ENCODE peak calls at places on chromosome 9, in four cellular contexts. G, I, Z and H are unnamed samples.

GRCh38 chr9:111030492-111030891 is 7.8 kb downstream of the LPAR1 start:
- DNase-seq in G (no peak), Z (no peak), I (no peak), H (no peak)

GRCh38 chr9:107154291-107154690 is 128.8 kb upstream of the RAD23B start:
- DNase-seq in Z (no peak), G (no peak), I (no peak), H (no peak)

GRCh38 chr9:137744632-137745183 is 125.9 kb downstream of the EHMT1 start:
- DNase-seq in G (no peak), I (no peak), Z (no peak), H (no peak)

GRCh38 chr9:114779352-114779845 is 26.4 kb downstream of the TNFSF15 start:
- DNase-seq in I (peak; percentile 23), Z (peak; percentile 94), G (peak; percentile 56), H (no peak)

GRCh38 chr9:2159521-2160417 is 144.6 kb downstream of the SMARCA2 start:
- DNase-seq in G (no peak), Z (no peak), I (no peak), H (no peak)

GRCh38 chr9:133121200-133122166 is at the start of gene RALGDS:
- DNase-seq in I (peak; percentile 88), Z (peak; percentile 95), G (peak; percentile 86), H (peak; percentile 94)

GRCh38 chr9:111094433-111095421 is 56.5 kb upstream of the LPAR1 start:
- DNase-seq in Z (peak; percentile 15), G (peak; percentile 8), I (no peak), H (no peak)

GRCh38 chr9:6944896-6945295 is 187.1 kb downstream of the KDM4C start:
- DNase-seq in Z (no peak), I (no peak), G (no peak), H (no peak)

GRCh38 chr9:107335331-107335730 is 52.3 kb downstream of the RAD23B start:
- DNase-seq in I (no peak), Z (no peak), G (no peak), H (no peak)

GRCh38 chr9:93669958-93670207 is 93.5 kb downstream of the PHF2 start:
- DNase-seq in I (no peak), Z (no peak), G (no peak), H (no peak)

GRCh38 chr9:21779397-21779796 is 23.0 kb upstream of the MTAP start:
- DNase-seq in I (no peak), Z (no peak), G (no peak), H (no peak)

GRCh38 chr9:132942541-132943182 is 1.8 kb downstream of the TSC1 start:
- DNase-seq in I (no peak), Z (no peak), G (no peak), H (no peak)

GRCh38 chr9:91162311-91162710 is 199.4 kb downstream of the AUH start:
- DNase-seq in I (no peak), Z (peak; percentile 6), G (no peak), H (no peak)

GRCh38 chr9:2085719-2086515 is 70.8 kb downstream of the SMARCA2 start:
- DNase-seq in I (no peak), G (no peak), Z (no peak), H (no peak)

GRCh38 chr9:124764774-124765438 is 6.2 kb downstream of the NR6A1 start:
- DNase-seq in G (peak; percentile 50), Z (no peak), I (no peak), H (no peak)

GRCh38 chr9:105883847-105884246 is 189.5 kb downstream of the TMEM38B start:
- DNase-seq in I (no peak), Z (no peak), G (no peak), H (no peak)

GRCh38 chr9:18115131-18115530 is 358.8 kb upstream of the ADAMTSL1 start:
- DNase-seq in G (no peak), Z (no peak), I (no peak), H (no peak)

GRCh38 chr9:133285252-133285775 is 10.3 kb upstream of the ABO start:
- DNase-seq in I (no peak), G (no peak), Z (peak; percentile 47), H (peak; percentile 12)

GRCh38 chr9:30673132-30673531 is 1711.3 kb upstream of the ACO1 start:
- DNase-seq in I (no peak), G (no peak), Z (no peak), H (no peak)

GRCh38 chr9:86034863-86035734 is 64.3 kb downstream of the GOLM1 start:
- DNase-seq in Z (peak; percentile 64), G (peak; percentile 71), I (no peak), H (no peak)

GRCh38 chr9:99231708-99232107 is 9.6 kb downstream of the SEC61B start:
- DNase-seq in Z (no peak), I (no peak), G (peak; percentile 18), H (no peak)

GRCh38 chr9:88974641-88975040 is 16.6 kb upstream of the S1PR3 start:
- DNase-seq in I (no peak), Z (no peak), G (no peak), H (peak; percentile 15)

GRCh38 chr9:6925841-6926240 is 168.1 kb downstream of the KDM4C start:
- DNase-seq in G (no peak), Z (no peak), I (no peak), H (no peak)

GRCh38 chr9:126125577-126125976 is 201.1 kb upstream of the MVB12B start:
- DNase-seq in I (no peak), G (no peak), Z (no peak), H (peak; percentile 55)

GRCh38 chr9:118961857-118962256 is 407.4 kb downstream of the BRINP1 start:
- DNase-seq in G (peak; percentile 1), Z (no peak), I (no peak), H (no peak)

DNA sequence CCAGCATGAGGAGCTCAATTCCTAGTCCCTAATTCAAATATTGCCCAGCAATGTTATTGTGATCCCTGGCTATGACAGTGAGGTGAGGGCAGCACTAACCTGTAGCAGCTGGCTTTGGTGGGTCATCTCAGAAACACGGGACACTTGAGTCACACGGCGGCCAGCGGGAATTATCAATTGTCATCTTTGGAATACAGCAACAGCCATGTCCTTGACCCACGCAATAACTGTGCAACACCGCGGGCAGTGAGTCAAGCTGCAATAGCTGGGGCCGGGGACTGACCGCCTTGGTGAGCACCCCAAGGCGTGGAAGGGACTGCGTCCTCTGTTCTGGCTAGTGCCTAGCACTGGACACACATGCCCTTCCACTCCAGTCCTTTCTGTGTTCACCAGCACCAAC is 62.5 kb upstream of the ALDH1B1 start:
- DNase-seq in I (no peak), G (no peak), Z (no peak), H (no peak)
- TF ChIP-seq EP300 in I (no peak), G (no peak), Z (no peak), H (no peak)

GRCh38 chr9:120714088-120714845 is at the start of gene MEGF9:
- DNase-seq in Z (peak; percentile 98), G (peak; percentile 94), I (peak; percentile 98), H (peak; percentile 99)
- TF ChIP-seq CTCF in Z (no peak), G (no peak), I (peak; percentile 10), H (no peak)

GRCh38 chr9:81559741-81560140 is 129.6 kb downstream of the TLE1 start:
- DNase-seq in G (peak; percentile 51), I (no peak), Z (no peak), H (no peak)
- TF ChIP-seq EP300 in G (no peak), I (no peak), Z (no peak), H (no peak)

GRCh38 chr9:34289159-34289558 is 39.9 kb downstream of the KIF24 start:
- DNase-seq in I (no peak), G (no peak), Z (no peak), H (no peak)

GRCh38 chr9:34292552-34292951 is 36.5 kb downstream of the KIF24 start:
- DNase-seq in Z (no peak), G (no peak), I (no peak), H (no peak)

GRCh38 chr9:34291423-34291822 is 37.6 kb downstream of the KIF24 start:
- DNase-seq in Z (no peak), G (no peak), I (no peak), H (no peak)

DNA sequence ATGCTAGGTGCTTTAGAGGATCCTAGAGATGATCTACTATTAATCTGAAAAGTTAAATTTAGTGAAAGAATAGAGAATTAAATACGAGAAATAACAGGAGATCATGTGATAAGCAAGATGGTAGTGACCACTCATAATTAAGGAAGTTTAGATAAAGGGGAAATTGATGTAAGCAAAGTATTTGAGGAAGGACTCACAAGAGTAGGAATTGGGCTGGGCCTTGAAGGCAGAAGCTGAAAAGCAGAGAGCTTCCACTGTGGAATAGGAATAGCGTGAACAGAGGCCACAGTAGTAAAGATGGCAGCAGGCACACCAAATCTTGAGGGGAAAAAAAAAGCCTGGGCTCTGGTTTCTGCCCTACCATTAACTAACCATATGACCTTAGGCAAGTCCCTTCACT is 38.0 kb downstream of the KIF24 start:
- DNase-seq in G (no peak), Z (no peak), I (no peak), H (no peak)
- TF ChIP-seq CTCF in G (no peak), Z (no peak), I (no peak), H (no peak)

GRCh38 chr9:122939611-122940010 is 1.2 kb upstream of the RABGAP1 start:
- DNase-seq in Z (no peak), I (no peak), G (no peak), H (no peak)

GRCh38 chr9:122936883-122937282 is 3.9 kb upstream of the RABGAP1 start:
- DNase-seq in I (no peak), Z (no peak), G (no peak), H (no peak)

GRCh38 chr9:122941560-122942234 is 877 bp downstream of the RABGAP1 start:
- DNase-seq in I (no peak), Z (no peak), G (peak; percentile 20), H (no peak)

GRCh38 chr9:122944960-122945888 is 4.4 kb downstream of the RABGAP1 start:
- DNase-seq in G (no peak), Z (no peak), I (no peak), H (no peak)

GRCh38 chr9:122940603-122941559 is at the start of gene RABGAP1:
- DNase-seq in I (peak; percentile 99), Z (peak; percentile 100), G (peak; percentile 99), H (peak; percentile 100)
- TF ChIP-seq EP300 in I (no peak), Z (no peak), G (no peak), H (no peak)

GRCh38 chr9:34664281-34665108 is 2.0 kb upstream of the CCL27 start:
- DNase-seq in Z (peak; percentile 89), I (peak; percentile 70), G (peak; percentile 94), H (peak; percentile 92)
- TF ChIP-seq CTCF in Z (peak; percentile 94), I (peak; percentile 69), G (peak; percentile 85), H (peak; percentile 87)

DNA sequence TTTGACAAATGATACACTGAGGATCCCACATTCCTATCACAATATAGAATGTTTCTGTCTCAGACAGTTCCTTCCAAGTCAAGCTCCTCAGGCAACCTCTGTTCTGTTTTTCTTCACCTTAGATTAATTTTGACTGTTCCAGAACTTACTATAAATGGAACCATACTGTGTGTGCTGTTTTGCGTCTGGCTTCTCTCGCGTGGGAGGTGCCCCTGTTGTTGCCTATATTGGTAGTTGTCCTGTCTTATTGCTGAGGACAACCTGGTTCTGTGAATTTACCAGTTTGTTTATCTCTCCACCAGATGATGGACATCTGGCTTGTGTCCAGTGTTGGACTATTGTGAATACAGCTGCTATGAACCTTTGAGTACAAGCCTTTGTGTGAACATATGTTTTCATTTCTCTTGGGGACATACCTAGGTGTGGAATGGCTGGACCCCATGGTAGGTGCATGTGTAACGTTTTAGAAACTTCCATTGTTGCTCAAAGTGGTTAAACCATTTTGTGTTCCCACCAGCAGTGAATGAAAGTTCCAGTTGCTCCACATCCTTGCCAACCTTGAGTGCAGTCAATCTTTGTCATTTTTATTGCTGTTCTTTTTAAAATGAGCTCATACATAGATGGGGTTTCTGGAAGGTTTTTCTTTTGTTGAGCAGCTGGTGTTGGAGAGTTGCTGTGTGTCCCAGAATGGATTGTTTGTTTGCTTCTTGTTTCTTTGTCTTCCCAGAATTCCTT is 18.1 kb downstream of the HMCN2 start:
- DNase-seq in I (no peak), Z (no peak), G (no peak), H (no peak)
- TF ChIP-seq EP300 in I (no peak), Z (peak; percentile 49), G (no peak), H (no peak)